ENCODE peak calls at places on chromosomes 4 and X, in seven cellular contexts. E is right lobe of liver; H is epithelial cell of esophagus; M is breast epithelium; F is choroid plexus epithelial cell; D is Caco-2; P is naive thymus-derived CD4-positive, alpha-beta T cell. A is an unnamed sample.

GRCh38 chrX:148588649-148589310 is 88.4 kb downstream of the AFF2 start:
- DNase-seq in E (no peak), H (peak; percentile 33), M (no peak), F (peak; percentile 18), D (no peak), P (no peak), A (no peak)

GRCh38 chr4:93996895-93997294 is 168.3 kb downstream of the ATOH1 start:
- DNase-seq in E (no peak), H (no peak), M (no peak), F (no peak), D (no peak), P (no peak), A (no peak)

GRCh38 chrX:153945956-153946909 is 1.8 kb upstream of the RENBP start:
- DNase-seq in E (no peak), H (no peak), M (no peak), F (no peak), D (no peak), P (no peak), A (no peak)

GRCh38 chr4:148376151-148376550 is 66.1 kb downstream of the NR3C2 start:
- DNase-seq in E (no peak), H (peak; percentile 67), M (no peak), F (peak; percentile 65), D (no peak), P (peak; percentile 68), A (peak; percentile 47)

GRCh38 chr4:113471141-113471860 is 290.2 kb downstream of the CAMK2D start:
- DNase-seq in E (no peak), H (no peak), M (no peak), F (no peak), D (no peak), P (no peak), A (no peak)

GRCh38 chrX:137823257-137823656 is 257.3 kb downstream of the ZIC3 start:
- DNase-seq in E (no peak), H (no peak), M (no peak), F (no peak), D (no peak), P (no peak), A (no peak)

GRCh38 chr4:163554870-163555465 is 60.5 kb downstream of the TMA16 start:
- DNase-seq in E (no peak), H (peak; percentile 38), M (no peak), F (peak; percentile 56), D (no peak), P (no peak), A (no peak)

GRCh38 chr4:108172780-108173598 is 4.3 kb upstream of the LEF1 start:
- DNase-seq in E (no peak), H (peak; percentile 25), M (no peak), F (peak; percentile 50), D (peak; percentile 81), P (peak; percentile 68), A (peak; percentile 84)

GRCh38 chrX:21659320-21659719 is 1.2 kb upstream of the KLHL34 start:
- DNase-seq in E (no peak), H (no peak), M (no peak), F (no peak), D (no peak), P (no peak), A (no peak)

GRCh38 chrX:24020280-24020876 is 6.6 kb downstream of the KLHL15 start:
- DNase-seq in E (no peak), H (no peak), M (no peak), F (peak; percentile 9), D (no peak), P (no peak), A (no peak)

GRCh38 chr4:48027653-48028052 is 11.1 kb downstream of the NIPAL1 start:
- DNase-seq in E (no peak), H (no peak), M (no peak), F (no peak), D (no peak), P (no peak), A (no peak)

GRCh38 chr4:48030470-48030869 is 13.9 kb downstream of the NIPAL1 start:
- DNase-seq in E (no peak), H (no peak), M (no peak), F (peak; percentile 28), D (no peak), P (no peak), A (no peak)

GRCh38 chr4:48031802-48032525 is 15.4 kb downstream of the NIPAL1 start:
- DNase-seq in E (no peak), H (no peak), M (no peak), F (peak; percentile 82), D (no peak), P (no peak), A (no peak)

GRCh38 chr4:48025005-48025404 is 8.4 kb downstream of the NIPAL1 start:
- DNase-seq in E (no peak), H (peak; percentile 42), M (no peak), F (peak; percentile 59), D (no peak), P (no peak), A (no peak)

GRCh38 chr4:48028654-48029053 is 12.1 kb downstream of the NIPAL1 start:
- DNase-seq in E (no peak), H (no peak), M (no peak), F (no peak), D (no peak), P (no peak), A (no peak)
- H3K4me3 ChIP-seq in E (no peak overlapping the region), H (no peak overlapping the region), M (no peak overlapping the region), F (no peak overlapping the region), D (no peak overlapping the region), P (no peak overlapping the region), A (no peak overlapping the region)

GRCh38 chrX:16465081-16465876 is 184.7 kb upstream of the S100G start:
- DNase-seq in E (no peak), H (peak; percentile 15), M (no peak), F (peak; percentile 41), D (no peak), P (no peak), A (no peak)

GRCh38 chrX:16461968-16462367 is 188.0 kb upstream of the S100G start:
- DNase-seq in E (no peak), H (no peak), M (no peak), F (no peak), D (no peak), P (no peak), A (no peak)

GRCh38 chrX:16459008-16459407 is 190.9 kb upstream of the S100G start:
- DNase-seq in E (no peak), H (no peak), M (no peak), F (no peak), D (no peak), P (no peak), A (no peak)

GRCh38 chrX:16464369-16464768 is 185.6 kb upstream of the S100G start:
- DNase-seq in E (no peak), H (no peak), M (no peak), F (no peak), D (no peak), P (no peak), A (no peak)

DNA sequence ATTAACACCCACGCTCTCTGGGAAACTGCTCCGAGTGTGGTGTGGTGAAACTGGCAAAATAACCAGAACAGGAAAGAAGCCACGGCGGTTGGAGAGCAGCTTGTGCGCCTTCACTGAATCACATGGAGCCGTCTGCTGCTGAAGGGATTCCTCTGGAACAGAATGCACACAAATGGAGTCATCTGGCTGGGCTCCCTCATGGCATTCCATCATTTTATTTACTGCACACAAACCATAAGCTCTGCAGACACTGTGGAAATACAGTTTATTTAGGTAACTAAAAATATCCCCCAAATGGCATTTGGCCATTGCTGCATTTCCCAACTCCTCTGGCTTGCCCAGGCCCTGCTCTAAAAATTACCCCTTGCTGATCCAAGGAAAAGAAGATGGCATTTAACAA is 187.0 kb upstream of the S100G start:
- DNase-seq in E (no peak), H (no peak), M (no peak), F (no peak), D (no peak), P (no peak), A (no peak)
- H3K4me3 ChIP-seq in E (no peak overlapping the region), H (no peak overlapping the region), M (no peak overlapping the region), F (no peak overlapping the region), D (no peak overlapping the region), P (no peak overlapping the region), A (no peak overlapping the region)

GRCh38 chr4:53023640-53024299 is 161.7 kb downstream of the RASL11B start:
- DNase-seq in E (no peak), H (no peak), M (no peak), F (no peak), D (no peak), P (no peak), A (no peak)

GRCh38 chr4:53021709-53022108 is 159.6 kb downstream of the RASL11B start:
- DNase-seq in E (no peak), H (no peak), M (no peak), F (no peak), D (no peak), P (no peak), A (no peak)

GRCh38 chr4:53022162-53023100 is 160.3 kb downstream of the RASL11B start:
- DNase-seq in E (no peak), H (no peak), M (no peak), F (no peak), D (no peak), P (no peak), A (no peak)

GRCh38 chr4:53016099-53016498 is 154.0 kb downstream of the RASL11B start:
- DNase-seq in E (no peak), H (no peak), M (no peak), F (no peak), D (no peak), P (no peak), A (no peak)

DNA sequence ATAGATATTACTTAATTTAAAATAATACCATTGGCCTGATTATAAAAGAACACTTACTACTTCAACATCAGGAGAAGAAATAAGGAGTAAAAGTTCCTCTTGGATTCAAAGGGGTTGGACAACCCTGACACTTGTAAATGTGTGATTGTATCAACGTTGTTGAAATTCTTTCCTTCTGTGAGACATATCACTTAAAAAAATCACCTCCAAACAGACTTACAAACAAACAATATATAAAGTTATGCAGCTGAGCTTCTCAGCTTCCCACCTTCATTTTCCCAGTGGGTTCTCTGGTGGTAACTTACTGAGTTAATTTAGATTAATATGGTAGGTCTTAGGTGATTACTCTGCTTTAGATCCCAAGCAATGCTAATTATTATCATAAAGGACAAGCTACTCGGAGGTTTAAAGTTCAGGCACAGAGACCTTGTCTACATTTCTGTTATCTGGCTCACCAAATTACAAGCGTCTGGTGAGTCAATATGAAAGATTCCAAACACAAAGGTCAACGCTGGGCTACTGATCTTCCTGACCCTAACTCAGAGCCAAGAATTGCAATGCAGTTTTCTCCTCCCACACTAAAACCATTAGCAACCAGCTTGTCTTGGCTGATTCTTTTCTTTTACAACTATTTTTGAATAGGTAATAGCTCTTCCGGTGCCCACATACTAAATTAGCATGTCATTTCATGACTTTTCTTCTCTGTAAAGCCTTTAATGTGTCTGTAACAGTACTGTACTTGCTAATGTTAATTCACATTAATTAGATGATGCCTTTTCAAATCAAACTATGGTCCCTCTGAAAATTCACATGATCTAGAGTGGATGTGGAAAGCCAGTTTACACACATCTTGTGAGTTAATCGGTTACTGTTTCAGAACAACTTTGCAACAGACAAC is 157.6 kb downstream of the RASL11B start:
- DNase-seq in E (peak; percentile 59), H (peak; percentile 27), M (no peak), F (peak; percentile 83), D (peak; percentile 78), P (no peak), A (no peak)
- H3K4me3 ChIP-seq in E (no peak overlapping the region), H (no peak overlapping the region), M (no peak overlapping the region), F (no peak overlapping the region), D (no peak overlapping the region), P (no peak overlapping the region), A (no peak overlapping the region)

GRCh38 chr4:185920171-185920570 is 108.2 kb upstream of the SORBS2 start:
- DNase-seq in E (no peak), H (peak; percentile 91), M (no peak), F (peak; percentile 58), D (no peak), P (no peak), A (no peak)
- H3K4me3 ChIP-seq in E (no peak overlapping the region), H (no peak overlapping the region), M (no peak overlapping the region), F (no peak overlapping the region), D (no peak overlapping the region), P (no peak overlapping the region), A (no peak overlapping the region)